ENCODE peak calls at places on chromosomes 1 and 21, in nine cellular contexts. R is heart left ventricle, W is ovary, K is testis, E is IMR-90, N is H1, A is breast epithelium, B is esophagus squamous epithelium, F is thyroid gland. L is an unnamed sample.

GRCh38 chr21:28091500-28091899 is 901.2 kb downstream of the LTN1 start:
- DNase-seq in E (no peak), B (no peak), W (no peak), R (no peak), K (no peak), F (no peak), N (no peak), A (no peak), L (no peak)

GRCh38 chr1:238489006-238489405 is 598.3 kb upstream of the ZP4 start:
- DNase-seq in E (peak; percentile 59), A (no peak), B (no peak), W (no peak), K (no peak), R (no peak), N (no peak), F (no peak), L (no peak)

GRCh38 chr1:98104285-98104684 is 183.5 kb upstream of the DPYD start:
- DNase-seq in R (no peak), F (no peak), E (peak; percentile 87), B (no peak), K (no peak), A (no peak), W (no peak), N (no peak), L (no peak)

GRCh38 chr1:223230161-223230881 is 87.3 kb upstream of the TLR5 start:
- DNase-seq in W (no peak), B (no peak), N (no peak), K (no peak), E (peak; percentile 93), F (no peak), A (no peak), R (no peak), L (no peak)

GRCh38 chr1:183989078-183989577 is 48.4 kb downstream of the COLGALT2 start:
- DNase-seq in B (no peak), R (no peak), A (no peak), K (peak; percentile 66), E (peak; percentile 95), F (peak; percentile 37), W (no peak), N (no peak), L (no peak)

GRCh38 chr1:94063379-94063778 is 57.6 kb downstream of the ABCA4 start:
- DNase-seq in B (no peak), E (peak; percentile 67), R (no peak), A (no peak), W (peak; percentile 77), K (peak; percentile 68), F (peak; percentile 61), N (no peak), L (peak; percentile 48)

GRCh38 chr1:247862756-247863155 is 5.8 kb downstream of the TRIM58 start:
- DNase-seq in R (no peak), F (no peak), B (no peak), W (no peak), N (no peak), K (no peak), E (no peak), A (no peak), L (no peak)

GRCh38 chr1:1926346-1926811 is 7.3 kb upstream of the TMEM52 start:
- DNase-seq in K (no peak), B (no peak), E (no peak), F (no peak), A (no peak), W (no peak), N (no peak), R (no peak), L (no peak)

GRCh38 chr1:164559342-164560070 is 522 bp downstream of the PBX1 start:
- DNase-seq in B (no peak), R (no peak), E (no peak), F (peak; percentile 37), A (peak; percentile 39), N (no peak), W (peak; percentile 48), K (peak; percentile 36), L (no peak)

GRCh38 chr1:174366946-174367345 is 80.8 kb upstream of the GPR52 start:
- DNase-seq in N (no peak), B (no peak), F (no peak), R (no peak), K (no peak), W (no peak), A (no peak), E (no peak), L (no peak)

GRCh38 chr1:205321959-205322283 is 376 bp upstream of the NUAK2 start:
- DNase-seq in W (no peak), K (no peak), E (no peak), R (no peak), N (no peak), A (no peak), F (no peak), B (no peak), L (no peak)

GRCh38 chr1:119125874-119126273 is 14.6 kb downstream of the WARS2 start:
- DNase-seq in E (no peak), B (no peak), R (no peak), K (no peak), N (no peak), F (no peak), W (no peak), A (no peak), L (no peak)

GRCh38 chr1:31798086-31798432 is 17.8 kb downstream of the SPOCD1 start:
- DNase-seq in W (no peak), N (no peak), R (no peak), K (no peak), B (no peak), E (no peak), F (no peak), A (no peak), L (no peak)
- H3K4me3 ChIP-seq in W (no peak overlapping the region), N (no peak overlapping the region), R (no peak overlapping the region), K (no peak overlapping the region), B (no peak overlapping the region), E (peak overlapping the region; percentile 58), F (no peak overlapping the region), A (no peak overlapping the region), L (no peak overlapping the region)

GRCh38 chr1:40628903-40629292 is 36.6 kb downstream of the RIMS3 start:
- DNase-seq in K (no peak), E (no peak), F (no peak), B (no peak), A (no peak), W (no peak), R (no peak), N (no peak), L (no peak)

GRCh38 chr1:40627987-40628902 is 37.2 kb downstream of the RIMS3 start:
- DNase-seq in A (no peak), W (no peak), N (no peak), F (no peak), R (no peak), E (no peak), K (no peak), B (no peak), L (no peak)

GRCh38 chr1:40625476-40626382 is 39.8 kb downstream of the RIMS3 start:
- DNase-seq in F (peak; percentile 56), B (no peak), R (no peak), N (no peak), W (no peak), A (no peak), K (no peak), E (peak; percentile 21), L (no peak)

GRCh38 chr1:40625076-40625475 is 40.4 kb downstream of the RIMS3 start:
- DNase-seq in B (no peak), W (no peak), A (no peak), F (peak; percentile 55), E (no peak), N (no peak), R (no peak), K (peak; percentile 78), L (peak; percentile 61)

GRCh38 chr1:40626383-40626770 is 39.1 kb downstream of the RIMS3 start:
- DNase-seq in K (no peak), R (no peak), F (no peak), A (no peak), N (no peak), W (no peak), B (no peak), E (no peak), L (no peak)
- TF ChIP-seq POLR2A in K (no peak), R (no peak), F (no peak), A (no peak), N (no peak), W (no peak), B (no peak), E (no peak), L (no peak)

GRCh38 chr1:109389638-109390341 is 7.9 kb downstream of the SORT1 start:
- DNase-seq in W (no peak), E (no peak), R (no peak), N (no peak), A (no peak), F (no peak), K (no peak), B (no peak), L (no peak)
- H3K4me3 ChIP-seq in W (no peak overlapping the region), E (no peak overlapping the region), R (no peak overlapping the region), N (no peak overlapping the region), A (no peak overlapping the region), F (no peak overlapping the region), K (no peak overlapping the region), B (no peak overlapping the region), L (no peak overlapping the region)

GRCh38 chr1:67831850-67832513 is 1.3 kb downstream of the GNG12 start:
- DNase-seq in R (peak; percentile 71), F (peak; percentile 66), E (peak; percentile 81), A (peak; percentile 52), K (peak; percentile 76), B (no peak), W (peak; percentile 62), N (no peak), L (peak; percentile 63)

GRCh38 chr1:67834246-67834877 is 1.1 kb upstream of the GNG12 start:
- DNase-seq in R (no peak), W (no peak), B (no peak), K (no peak), N (no peak), E (no peak), A (no peak), F (peak; percentile 66), L (no peak)

GRCh38 chr1:67830928-67831596 is 2.2 kb downstream of the GNG12 start:
- DNase-seq in K (no peak), B (no peak), E (no peak), F (no peak), W (no peak), R (no peak), A (no peak), N (no peak), L (no peak)

GRCh38 chr1:67833595-67833926 is 294 bp upstream of the GNG12 start:
- DNase-seq in R (no peak), W (no peak), N (no peak), F (no peak), K (peak; percentile 54), A (no peak), B (no peak), E (peak; percentile 61), L (no peak)

DNA sequence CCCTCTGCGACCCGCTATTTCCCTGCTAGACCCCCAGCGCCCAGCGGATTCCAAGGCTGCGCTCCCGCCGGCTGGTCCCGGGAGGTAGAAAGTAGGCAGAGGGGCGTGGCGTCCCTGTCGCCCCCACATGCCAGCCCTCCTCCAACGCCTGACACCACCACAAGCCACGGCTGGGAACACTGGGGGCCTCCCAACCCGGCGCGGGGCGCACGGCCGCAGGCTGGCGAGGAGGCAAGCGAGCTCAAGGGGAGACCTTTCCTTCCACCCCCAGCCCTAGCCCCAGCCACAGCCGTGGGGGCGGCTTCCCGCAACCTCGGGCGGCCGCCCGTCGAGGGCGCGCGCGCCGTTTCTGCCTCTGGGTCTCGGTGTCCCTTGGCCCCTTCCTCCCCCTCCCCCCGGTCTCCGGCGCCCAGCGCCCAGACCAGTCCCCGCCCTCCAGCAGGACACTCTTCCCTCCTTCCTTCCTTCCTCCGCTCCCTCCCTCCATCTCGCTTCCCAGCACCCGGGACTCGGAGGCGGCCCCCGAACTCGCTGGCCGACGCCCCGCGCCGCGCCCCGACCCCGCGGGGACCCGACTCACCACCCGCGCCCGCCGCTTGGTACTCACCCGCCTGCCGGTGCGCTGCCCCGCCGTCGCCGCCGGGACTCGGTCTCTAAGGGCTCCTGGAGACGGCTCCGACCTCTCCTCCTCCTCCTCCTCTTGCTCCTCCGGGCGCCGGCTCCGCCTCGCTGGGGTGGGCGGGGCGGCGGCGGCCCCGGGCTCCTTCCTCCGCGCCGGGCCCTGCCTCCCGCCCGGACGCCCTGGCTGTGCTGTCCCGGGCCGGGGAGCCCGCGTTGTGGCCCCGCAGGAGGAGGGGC is at the start of gene GNG12:
- DNase-seq in W (peak; percentile 73), F (peak; percentile 84), E (peak; percentile 73), R (peak; percentile 85), K (peak; percentile 82), A (peak; percentile 57), N (peak; percentile 63), B (no peak), L (peak; percentile 77)
- TF ChIP-seq POLR2A in W (peak; percentile 49), F (peak; percentile 20), E (peak; percentile 66), R (no peak), K (no peak), A (no peak), N (no peak), B (no peak), L (no peak)

L was measured in stomach.